ENCODE peak calls at places on chromosomes 11 and 22, in nine cellular contexts. B is lower leg skin, V is heart left ventricle, Y is IMR-90, E is vagina, F is H1, G is transverse colon, L is H54, W is breast epithelium. Z is an unnamed sample.

GRCh38 chr11:44623321-44623715 is 57.9 kb downstream of the CD82 start:
- DNase-seq in V (no peak), B (peak), E (peak), W (no peak), Y (no peak), F (no peak), L (no peak), G (peak), Z (no peak)

GRCh38 chr11:76233936-76234703 is 27.8 kb upstream of the WNT11 start:
- DNase-seq in B (peak), Y (no peak), W (no peak), V (peak), G (peak), E (no peak), L (no peak), F (no peak), Z (peak)

GRCh38 chr11:17686185-17686980 is 33.0 kb upstream of the MYOD1 start:
- DNase-seq in V (no peak), B (no peak), Y (no peak), W (no peak), E (no peak), L (no peak), F (no peak), G (no peak), Z (no peak)

GRCh38 chr11:45060707-45061106 is 85.7 kb upstream of the PRDM11 start:
- DNase-seq in G (no peak), Y (no peak), F (no peak), V (no peak), L (no peak), B (no peak), W (no peak), E (no peak), Z (no peak)

GRCh38 chr11:24348908-24349307 is 147.9 kb upstream of the LUZP2 start:
- DNase-seq in L (no peak), Y (no peak), G (no peak), F (no peak), W (no peak), V (no peak), B (no peak), E (no peak), Z (no peak)

GRCh38 chr11:35058318-35058717 is 80.7 kb upstream of the CD44 start:
- DNase-seq in L (no peak), E (no peak), B (no peak), W (no peak), Y (no peak), V (no peak), G (no peak), F (no peak), Z (no peak)

GRCh38 chr11:19711911-19712280 is 741 bp upstream of the NAV2 start:
- DNase-seq in E (no peak), G (peak), W (no peak), L (no peak), V (no peak), Y (no peak), B (no peak), F (no peak), Z (no peak)

GRCh38 chr11:63560506-63561179 is 2.5 kb downstream of the PLAAT2 start:
- DNase-seq in B (peak), F (no peak), Y (no peak), G (peak), L (peak), W (peak), E (no peak), V (peak), Z (no peak)

GRCh38 chr11:134021326-134021725 is 47.5 kb upstream of the JAM3 start:
- DNase-seq in B (no peak), W (no peak), G (no peak), L (no peak), Y (no peak), V (no peak), E (no peak), F (no peak), Z (no peak)

GRCh38 chr22:20246368-20247009 is 21.6 kb downstream of the RTN4R start:
- DNase-seq in G (no peak), F (no peak), Y (no peak), E (no peak), V (no peak), L (no peak), W (no peak), B (no peak), Z (no peak)

GRCh38 chr22:20247010-20247505 is 21.1 kb downstream of the RTN4R start:
- DNase-seq in F (no peak), G (no peak), Y (peak), B (no peak), L (no peak), W (no peak), V (no peak), E (no peak), Z (no peak)

GRCh38 chr22:20245577-20246367 is 22.3 kb downstream of the RTN4R start:
- DNase-seq in B (no peak), F (no peak), G (no peak), V (no peak), W (no peak), Y (no peak), L (no peak), E (no peak), Z (no peak)

GRCh38 chr22:20248461-20248959 is 19.6 kb downstream of the RTN4R start:
- DNase-seq in W (no peak), L (no peak), G (no peak), F (no peak), V (no peak), B (no peak), Y (no peak), E (no peak), Z (no peak)

GRCh38 chr22:20247608-20248171 is 20.4 kb downstream of the RTN4R start:
- DNase-seq in E (no peak), W (no peak), F (no peak), Y (no peak), L (no peak), G (no peak), B (no peak), V (no peak), Z (no peak)
- TF ChIP-seq POLR2A in E (no peak), W (no peak), F (no peak), Y (no peak), L (no peak), G (no peak), B (no peak), V (no peak), Z (no peak)

DNA sequence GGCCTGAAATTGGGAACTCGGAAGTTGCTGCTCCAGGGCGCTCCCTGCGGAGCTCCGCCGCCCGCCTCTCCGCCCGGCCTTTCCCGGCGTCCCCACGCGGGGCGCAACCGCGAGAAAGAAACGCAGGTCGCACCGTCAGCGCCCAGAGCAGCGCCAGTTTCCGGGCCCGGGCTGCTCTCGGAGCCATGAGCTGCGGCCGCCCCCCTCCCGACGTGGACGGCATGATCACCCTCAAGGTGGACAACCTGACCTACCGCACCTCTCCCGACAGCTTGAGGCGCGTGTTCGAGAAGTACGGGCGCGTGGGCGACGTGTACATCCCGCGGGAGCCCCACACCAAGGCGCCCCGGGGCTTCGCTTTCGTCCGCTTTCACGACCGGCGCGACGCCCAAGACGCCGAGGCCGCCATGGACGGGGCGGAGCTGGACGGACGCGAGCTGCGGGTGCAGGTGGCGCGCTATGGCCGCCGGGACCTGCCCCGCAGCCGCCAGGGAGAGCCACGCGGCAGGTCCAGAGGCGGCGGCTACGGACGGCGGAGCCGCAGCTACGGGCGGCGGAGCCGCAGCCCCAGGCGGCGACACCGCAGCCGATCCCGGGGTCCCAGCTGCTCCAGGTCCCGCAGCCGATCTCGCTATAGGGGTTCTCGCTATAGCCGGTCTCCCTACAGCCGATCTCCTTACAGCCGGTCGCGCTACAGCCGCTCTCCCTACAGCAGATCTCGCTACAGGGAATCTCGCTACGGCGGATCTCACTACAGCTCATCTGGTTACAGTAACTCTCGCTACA is 516 bp downstream of the SRSF8 start:
- DNase-seq in V (peak), G (peak), E (no peak), F (no peak), L (no peak), W (peak), Y (peak), B (peak), Z (peak)
- TF ChIP-seq POLR2A in V (peak), G (peak), E (no peak), F (peak), L (no peak), W (peak), Y (peak), B (no peak), Z (peak)

DNA sequence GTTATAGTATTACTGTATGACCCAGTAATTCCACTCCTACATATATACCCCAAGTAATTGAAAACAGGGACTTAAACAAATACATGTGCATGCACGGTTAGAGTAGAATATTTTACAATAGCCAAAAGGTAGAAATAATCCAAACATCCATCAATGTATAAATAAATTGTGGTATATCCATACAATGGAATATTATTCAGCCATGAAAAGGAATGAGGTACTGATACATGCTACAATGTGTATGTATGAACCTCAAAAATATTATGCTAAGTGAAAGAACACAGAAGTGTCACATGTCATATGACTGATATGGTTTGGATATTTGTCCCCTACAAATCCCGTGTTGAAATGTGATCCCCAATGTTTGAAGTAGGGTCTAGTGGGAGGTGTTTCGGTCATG is 560.8 kb upstream of the LARGE1 start:
- DNase-seq in B (no peak), F (no peak), W (no peak), Y (no peak), V (no peak), E (no peak), G (no peak), L (no peak), Z (no peak)
- TF ChIP-seq POLR2A in B (no peak), F (no peak), W (no peak), Y (no peak), V (no peak), E (no peak), G (no peak), L (no peak), Z (no peak)

GRCh38 chr22:25748140-25748539 is 6.2 kb downstream of the MYO18B start:
- DNase-seq in G (no peak), F (no peak), B (no peak), V (no peak), L (no peak), W (no peak), Y (no peak), E (no peak), Z (no peak)

GRCh38 chr22:25750569-25751173 is 8.7 kb downstream of the MYO18B start:
- DNase-seq in F (no peak), E (no peak), W (no peak), L (no peak), V (no peak), Y (no peak), G (no peak), B (no peak), Z (peak)

GRCh38 chr22:25748704-25749103 is 6.7 kb downstream of the MYO18B start:
- DNase-seq in W (no peak), V (no peak), F (no peak), L (no peak), E (no peak), Y (no peak), G (peak), B (no peak), Z (no peak)

GRCh38 chr22:25751174-25751581 is 9.2 kb downstream of the MYO18B start:
- DNase-seq in Y (no peak), V (no peak), W (no peak), E (no peak), L (no peak), G (no peak), F (no peak), B (no peak), Z (no peak)

DNA sequence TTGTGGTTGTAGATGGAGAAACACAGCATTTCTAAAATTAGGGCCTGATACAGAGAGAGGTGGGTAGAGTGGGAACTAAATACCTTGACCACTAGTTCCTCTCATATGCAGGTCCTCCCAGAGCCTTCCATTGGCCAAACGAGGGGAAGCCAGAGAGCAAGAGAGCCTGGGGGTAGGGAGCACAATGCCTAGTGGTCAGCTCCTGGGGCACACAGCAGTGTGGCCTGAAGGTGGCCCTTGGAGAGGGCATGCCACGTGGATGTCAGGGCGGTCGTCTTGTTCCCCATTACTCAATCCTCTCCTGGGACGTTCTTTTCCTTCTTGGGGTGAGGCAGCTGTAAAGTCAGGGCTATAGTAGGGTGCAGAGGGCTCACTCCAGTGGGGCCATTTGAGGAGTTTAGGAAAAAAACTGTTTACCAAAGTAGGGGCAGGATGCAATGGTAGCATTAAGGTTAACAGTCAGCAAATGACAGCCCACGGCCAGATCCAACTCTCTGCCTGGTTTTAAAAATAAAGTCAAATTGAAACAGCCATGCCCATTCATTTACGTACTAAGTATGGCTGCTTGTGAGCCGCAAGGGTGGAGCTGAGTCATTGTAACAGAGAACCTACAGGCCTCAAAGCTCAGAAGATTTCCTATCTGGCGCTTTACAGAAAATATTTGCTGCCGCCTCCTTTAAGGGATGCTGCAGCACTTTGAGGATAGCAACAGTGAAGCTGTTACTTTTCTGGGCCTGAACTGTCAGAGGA is 7.6 kb downstream of the MYO18B start:
- DNase-seq in F (no peak), W (no peak), E (no peak), B (no peak), G (no peak), L (no peak), V (no peak), Y (no peak), Z (peak)
- TF ChIP-seq POLR2A in F (no peak), W (no peak), E (no peak), B (no peak), G (no peak), L (no peak), V (no peak), Y (no peak), Z (no peak)

GRCh38 chr11:61814958-61815789 is 1.6 kb downstream of the FADS1 start:
- DNase-seq in G (peak), V (peak), F (peak), L (peak), E (no peak), W (peak), B (peak), Y (peak), Z (peak)

GRCh38 chr11:61817471-61818202 is 834 bp upstream of the FADS1 start:
- DNase-seq in Y (no peak), E (no peak), W (no peak), B (no peak), F (no peak), G (no peak), L (no peak), V (no peak), Z (no peak)

GRCh38 chr11:61814242-61814957 is 2.4 kb downstream of the FADS1 start:
- DNase-seq in L (no peak), F (no peak), Y (no peak), V (peak), W (no peak), E (no peak), G (peak), B (no peak), Z (peak)

GRCh38 chr11:61815790-61816735 is 740 bp downstream of the FADS1 start:
- DNase-seq in V (peak), W (no peak), E (no peak), L (peak), F (no peak), G (peak), Y (peak), B (peak), Z (peak)

GRCh38 chr11:61816736-61817455 is at the start of gene FADS1:
- DNase-seq in F (peak), W (no peak), V (peak), G (peak), Y (peak), B (peak), L (peak), E (no peak), Z (peak)
- TF ChIP-seq POLR2A in F (no peak), W (no peak), V (peak), G (peak), Y (peak), B (no peak), L (peak), E (no peak), Z (peak)

GRCh38 chr11:119673389-119674336 is 55.3 kb downstream of the NECTIN1 start:
- DNase-seq in V (no peak), W (no peak), G (peak), F (no peak), E (no peak), B (no peak), Y (no peak), L (no peak), Z (no peak)
- TF ChIP-seq POLR2A in V (no peak), W (no peak), G (no peak), F (no peak), E (no peak), B (no peak), Y (no peak), L (no peak), Z (no peak)

GRCh38 chr11:1262172-1263006 is 39.5 kb downstream of the MUC5B start:
- DNase-seq in V (peak), E (no peak), W (peak), G (peak), L (peak), Y (peak), F (peak), B (peak), Z (peak)
- TF ChIP-seq POLR2A in V (peak), E (no peak), W (peak), G (peak), L (peak), Y (peak), F (peak), B (no peak), Z (peak)

GRCh38 chr11:57741132-57742086 is at the start of gene SELENOH:
- DNase-seq in Y (peak), G (peak), E (no peak), V (peak), L (peak), F (peak), B (peak), W (peak), Z (peak)

GRCh38 chr11:57746920-57747319 is 4.7 kb downstream of the BTBD18 start:
- DNase-seq in L (no peak), V (no peak), E (no peak), G (no peak), Y (no peak), B (peak), F (no peak), W (no peak), Z (no peak)

GRCh38 chr11:57742087-57742452 is 779 bp downstream of the SELENOH start:
- DNase-seq in B (peak), G (no peak), V (no peak), E (no peak), L (no peak), F (no peak), Y (no peak), W (no peak), Z (no peak)

GRCh38 chr11:57745206-57745605 is 3.9 kb downstream of the SELENOH start:
- DNase-seq in L (no peak), V (no peak), W (no peak), G (no peak), B (peak), F (no peak), Y (no peak), E (no peak), Z (no peak)

DNA sequence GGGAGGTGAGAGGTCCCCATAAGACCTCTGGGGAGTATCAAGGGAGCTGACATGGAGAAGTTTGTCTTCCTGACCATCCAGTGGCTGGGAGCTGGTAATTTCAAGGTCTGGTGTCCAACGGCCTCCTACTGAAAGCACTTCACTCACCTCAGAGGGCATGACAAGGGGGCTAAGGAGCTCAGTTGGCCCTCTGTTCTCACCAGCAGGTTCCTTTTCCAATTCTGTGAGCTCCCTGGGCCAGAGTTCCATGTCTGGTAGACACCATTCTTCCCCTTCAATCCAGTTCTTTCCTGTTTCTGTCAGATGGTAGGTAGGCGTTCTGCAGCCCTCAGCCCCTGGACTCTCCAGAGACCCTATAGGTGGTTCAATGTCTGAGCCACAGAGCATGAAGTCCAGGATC is 3.1 kb downstream of the SELENOH start:
- DNase-seq in L (no peak), V (no peak), W (no peak), B (peak), G (no peak), E (no peak), Y (no peak), F (no peak), Z (no peak)
- TF ChIP-seq POLR2A in L (no peak), V (no peak), W (no peak), B (no peak), G (no peak), E (no peak), Y (no peak), F (peak), Z (no peak)

DNA sequence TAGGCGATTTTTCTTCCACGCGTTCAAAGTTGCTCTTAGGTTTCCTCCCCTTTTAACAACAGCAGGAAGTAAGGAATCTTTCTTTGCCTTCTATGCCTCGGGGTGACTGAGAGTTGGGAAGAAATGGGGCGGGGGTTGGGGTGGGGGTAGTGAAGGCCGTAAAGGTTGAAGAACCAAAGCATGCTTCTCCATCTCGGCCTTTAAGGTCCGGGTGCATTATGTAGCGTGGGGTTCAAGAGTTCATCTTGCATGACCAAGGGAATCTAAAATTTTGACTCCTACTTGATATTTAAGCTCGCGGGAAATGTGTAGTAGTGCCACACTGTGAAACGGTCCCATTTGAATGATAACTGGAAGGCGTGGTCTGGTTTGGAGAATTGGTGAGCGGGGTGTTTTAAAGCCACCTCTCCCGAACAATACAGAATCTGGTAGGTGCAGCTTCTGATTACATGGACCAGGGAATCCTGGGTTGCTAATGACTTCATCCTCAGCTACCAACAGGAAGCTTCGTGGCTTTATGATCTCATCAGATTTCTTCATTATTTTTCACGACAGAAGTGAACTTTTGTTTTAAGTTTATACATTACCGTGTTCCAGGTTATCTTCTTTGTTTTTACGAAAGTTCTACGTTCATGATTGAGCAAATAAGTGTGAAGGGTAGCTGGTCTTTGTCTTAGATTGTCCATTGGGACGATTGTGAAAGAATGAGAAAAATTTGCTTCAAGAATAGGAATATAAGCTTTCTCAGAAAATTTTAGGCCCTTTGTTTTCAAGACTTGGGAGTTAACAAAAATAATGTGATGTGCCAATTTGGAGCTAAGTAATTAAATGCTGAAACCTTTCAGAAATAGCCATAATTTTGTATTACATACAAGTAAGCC is 1.6 kb downstream of the QSER1 start:
- DNase-seq in F (no peak), Y (peak), E (no peak), W (no peak), L (peak), B (peak), G (peak), V (no peak), Z (peak)
- TF ChIP-seq POLR2A in F (peak), Y (peak), E (no peak), W (no peak), L (peak), B (no peak), G (peak), V (peak), Z (peak)

Z was measured in erythroblast.